ENCODE peak calls at places on chromosomes 16 and 17, in seven cellular contexts. W is left ventricle myocardium inferior; S is CD8-positive, alpha-beta memory T cell; O is cardiac muscle cell; Z is neuronal stem cell; M is thoracic aorta; F is brain microvascular endothelial cell. X is an unnamed sample.

GRCh38 chr16:55487048-55487803 is 8.2 kb downstream of the MMP2 start:
- DNase-seq in W (peak), F (peak), M (no peak), O (no peak), Z (no peak), S (no peak), X (no peak)

GRCh38 chr17:20992987-20993862 is 49.6 kb downstream of the USP22 start:
- DNase-seq in M (no peak), O (peak), Z (peak), S (peak), W (peak), F (peak), X (peak)

GRCh38 chr16:30894540-30895368 is 877 bp upstream of the BCL7C start:
- DNase-seq in O (no peak), Z (no peak), F (no peak), W (no peak), S (peak), M (no peak), X (no peak)

GRCh38 chr17:36463916-36464764 is 22.3 kb upstream of the ZNHIT3 start:
- DNase-seq in O (peak), S (peak), W (peak), F (peak), M (no peak), Z (peak), X (no peak)

GRCh38 chr17:66287911-66288310 is 14.5 kb upstream of the PRKCA start:
- DNase-seq in M (no peak), O (no peak), W (no peak), S (no peak), F (no peak), Z (no peak), X (no peak)

GRCh38 chr17:80877829-80878303 is 113.8 kb upstream of the CHMP6 start:
- DNase-seq in S (no peak), W (peak), O (no peak), F (no peak), M (no peak), Z (no peak), X (no peak)

GRCh38 chr16:24332695-24333094 is 76.6 kb downstream of the CACNG3 start:
- DNase-seq in W (no peak), O (no peak), Z (no peak), F (no peak), S (no peak), M (no peak), X (no peak)

GRCh38 chr17:2423271-2423670 is 22.4 kb upstream of the MNT start:
- DNase-seq in M (no peak), S (no peak), W (no peak), Z (no peak), F (no peak), O (no peak), X (no peak)

GRCh38 chr16:83863682-83864081 is 35.2 kb upstream of the MLYCD start:
- DNase-seq in O (no peak), F (no peak), Z (no peak), W (no peak), M (no peak), S (no peak), X (no peak)

GRCh38 chr17:64183815-64184397 is 54.0 kb upstream of the ERN1 start:
- DNase-seq in S (no peak), O (no peak), W (no peak), Z (no peak), M (no peak), F (peak), X (no peak)

GRCh38 chr16:49490321-49490705 is 116.7 kb downstream of the C16orf78 start:
- DNase-seq in S (no peak), M (no peak), Z (no peak), O (no peak), F (no peak), W (no peak), X (no peak)

GRCh38 chr16:19417640-19418039 is at the start of gene TMC5:
- DNase-seq in F (no peak), Z (no peak), M (no peak), O (no peak), S (no peak), W (no peak), X (no peak)

GRCh38 chr17:50134206-50135110 is 4.5 kb upstream of the SAMD14 start:
- DNase-seq in F (no peak), Z (no peak), O (no peak), S (no peak), M (no peak), W (no peak), X (no peak)

GRCh38 chr16:23469814-23470213 is 16.8 kb upstream of the COG7 start:
- DNase-seq in Z (no peak), F (no peak), W (no peak), S (no peak), M (no peak), O (no peak), X (no peak)

GRCh38 chr17:7014261-7014994 is 2.0 kb downstream of the RNASEK start:
- DNase-seq in M (peak), S (peak), Z (peak), W (peak), F (peak), O (peak), X (peak)

GRCh38 chr16:82530883-82531282 is 95.9 kb upstream of the CDH13 start:
- DNase-seq in M (no peak), W (no peak), S (no peak), F (no peak), Z (no peak), O (no peak), X (no peak)

GRCh38 chr17:8004899-8005298 is 2.5 kb downstream of the GUCY2D start:
- DNase-seq in Z (no peak), W (no peak), F (peak), M (no peak), O (no peak), S (no peak), X (no peak)

GRCh38 chr17:57463103-57463885 is 207.0 kb downstream of the MSI2 start:
- DNase-seq in M (no peak), O (no peak), S (no peak), W (no peak), F (peak), Z (no peak), X (no peak)

GRCh38 chr17:15398291-15398690 is 56.9 kb upstream of the TEKT3 start:
- DNase-seq in W (no peak), S (no peak), M (no peak), O (no peak), Z (no peak), F (no peak), X (peak)

GRCh38 chr16:26078971-26079370 is 387.2 kb downstream of the HS3ST4 start:
- DNase-seq in W (no peak), Z (no peak), F (no peak), S (no peak), M (no peak), O (no peak), X (no peak)

GRCh38 chr16:70158261-70158939 is 15.2 kb upstream of the CLEC18C start:
- DNase-seq in M (no peak), F (no peak), O (no peak), S (no peak), Z (no peak), W (no peak), X (no peak)

GRCh38 chr16:2485811-2486507 is 11.0 kb downstream of the TBC1D24 start:
- DNase-seq in Z (no peak), M (no peak), W (no peak), S (no peak), O (no peak), F (no peak), X (no peak)

GRCh38 chr16:2489581-2489980 is 14.7 kb downstream of the TBC1D24 start:
- DNase-seq in S (no peak), O (no peak), Z (no peak), F (no peak), W (no peak), M (no peak), X (no peak)

GRCh38 chr16:2487903-2488531 is 13.1 kb downstream of the TBC1D24 start:
- DNase-seq in Z (no peak), S (no peak), M (no peak), O (no peak), F (no peak), W (no peak), X (no peak)

GRCh38 chr16:2486645-2487516 is 12.0 kb downstream of the TBC1D24 start:
- DNase-seq in W (peak), O (no peak), F (no peak), S (peak), M (no peak), Z (no peak), X (no peak)

DNA sequence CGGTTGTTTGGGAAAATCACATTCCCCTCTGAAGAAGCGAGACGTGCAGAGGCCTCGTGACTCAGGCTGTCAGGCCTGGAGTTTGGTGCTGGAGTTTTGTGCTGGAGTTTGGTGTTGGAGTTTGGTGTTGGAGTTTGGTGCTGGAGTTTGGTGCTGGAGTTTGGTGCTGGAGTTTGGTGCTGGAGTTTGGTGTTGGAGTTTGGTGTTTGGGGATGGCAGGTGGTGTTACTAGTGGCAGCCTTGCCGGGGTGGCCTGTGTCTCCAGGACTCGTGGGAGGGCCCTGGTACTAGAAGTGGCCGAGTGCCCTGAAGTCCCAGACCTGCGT is 12.6 kb downstream of the TBC1D24 start:
- DNase-seq in W (no peak), O (no peak), S (no peak), M (no peak), F (no peak), Z (no peak), X (no peak)
- H3K27ac ChIP-seq in W (peak), O (no peak), S (no peak), M (no peak), F (no peak), Z (no peak), X (peak)

DNA sequence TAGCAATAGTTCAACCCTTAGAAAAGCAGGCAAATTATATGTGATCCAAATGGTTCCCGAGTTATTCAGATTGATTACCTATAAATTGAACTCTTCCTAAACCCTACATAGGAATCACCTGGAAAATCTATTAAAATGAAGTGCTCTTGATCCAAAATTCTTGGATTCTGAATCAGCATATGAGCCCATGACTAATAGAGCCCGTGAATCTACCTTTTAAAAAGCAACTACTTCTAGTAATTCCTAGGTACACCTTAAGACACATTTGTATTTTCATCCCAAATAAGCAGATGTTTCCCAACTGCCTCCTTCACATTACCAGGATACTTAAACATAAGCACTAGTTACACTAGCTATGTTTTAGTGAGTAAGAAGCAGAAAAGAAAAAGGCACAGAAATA is 1171.0 kb upstream of the GOT2 start:
- DNase-seq in F (no peak), M (no peak), W (no peak), S (no peak), Z (no peak), O (no peak), X (no peak)
- H3K27ac ChIP-seq in F (no peak), M (no peak), W (no peak), S (no peak), Z (no peak), O (no peak), X (no peak)

GRCh38 chr17:73554498-73554897 is 89.7 kb downstream of the SDK2 start:
- DNase-seq in W (no peak), S (no peak), F (no peak), M (no peak), O (no peak), Z (no peak), X (no peak)
- H3K27ac ChIP-seq in W (no peak), S (no peak), F (no peak), M (no peak), O (no peak), Z (no peak), X (no peak)

GRCh38 chr17:3602499-3602898 is 6.7 kb downstream of the TRPV1 start:
- DNase-seq in Z (no peak), W (no peak), M (no peak), O (peak), F (no peak), S (no peak), X (no peak)

GRCh38 chr17:3598078-3598477 is 11.1 kb downstream of the TRPV1 start:
- DNase-seq in S (no peak), O (no peak), M (no peak), Z (no peak), W (no peak), F (no peak), X (no peak)

GRCh38 chr17:3600529-3601205 is 8.5 kb downstream of the TRPV1 start:
- DNase-seq in W (no peak), O (no peak), Z (no peak), M (no peak), S (no peak), F (no peak), X (no peak)

GRCh38 chr17:3603870-3604259 is 5.3 kb downstream of the TRPV1 start:
- DNase-seq in O (no peak), Z (no peak), S (no peak), M (no peak), W (no peak), F (no peak), X (no peak)

DNA sequence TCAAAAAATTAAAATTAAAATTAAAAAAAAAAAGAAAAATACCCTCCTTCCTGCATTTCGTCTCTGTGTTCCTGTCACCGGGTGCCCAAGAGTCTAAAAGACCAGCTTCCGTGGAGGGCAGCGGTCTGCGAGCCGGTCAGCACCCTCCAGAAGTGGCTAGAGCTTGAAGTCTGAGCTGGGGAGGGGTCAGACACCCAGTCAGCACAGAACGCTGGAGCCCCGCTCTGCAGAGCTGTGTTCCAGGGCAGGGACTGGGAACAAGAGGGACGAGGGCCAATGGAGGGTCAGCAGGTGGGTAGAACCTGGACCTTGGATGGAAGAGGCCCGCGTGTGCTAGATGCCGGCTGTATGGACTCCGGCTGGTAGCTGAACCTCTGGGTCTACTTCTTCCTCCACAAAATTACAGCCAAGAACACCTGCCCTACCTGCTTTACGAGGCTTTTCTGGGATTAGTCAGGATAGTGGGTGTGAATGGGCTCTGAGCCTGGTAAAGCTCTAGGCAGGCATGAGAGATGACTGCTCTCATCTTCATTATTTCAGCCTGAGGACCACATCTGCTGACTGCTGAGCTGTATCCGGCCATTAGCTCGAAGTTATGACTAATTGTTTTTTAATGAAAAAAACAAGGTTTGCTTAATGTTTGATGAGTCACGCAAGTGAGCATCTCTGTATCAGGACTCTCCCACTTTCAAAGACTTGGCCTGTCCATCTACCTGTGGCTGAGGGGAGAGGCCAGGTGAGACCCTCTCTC is 5.9 kb downstream of the TRPV1 start:
- DNase-seq in S (no peak), O (no peak), F (peak), W (no peak), Z (no peak), M (no peak), X (no peak)
- H3K27ac ChIP-seq in S (no peak), O (no peak), F (no peak), W (no peak), Z (no peak), M (no peak), X (no peak)

GRCh38 chr17:68709995-68710780 is 109.0 kb upstream of the FAM20A start:
- DNase-seq in M (no peak), O (no peak), S (no peak), F (peak), Z (no peak), W (no peak), X (no peak)
- H3K27ac ChIP-seq in M (no peak), O (no peak), S (no peak), F (no peak), Z (no peak), W (peak), X (no peak)

X was measured in substantia nigra.